ENCODE peak calls at places on chromosomes 1 and 21, in five cellular contexts. Z is epithelial cell of esophagus, P is AG04450, S is GM06990, C is A549. U is an unnamed sample.

GRCh38 chr21:45016491-45017375 is 57.6 kb upstream of the ADARB1 start:
- DNase-seq in Z (no peak), P (no peak), S (no peak), C (no peak), U (no peak)

GRCh38 chr1:31296486-31297272 is at the start of the genes SNRNP40 and ZCCHC17:
- DNase-seq in Z (peak; percentile 99), P (peak; percentile 95), S (peak; percentile 96), C (peak; percentile 97), U (peak; percentile 99)

GRCh38 chr1:63548303-63548702 is 25.0 kb downstream of the EFCAB7 start:
- DNase-seq in Z (no peak), P (no peak), S (no peak), C (no peak), U (no peak)

GRCh38 chr1:183230403-183230802 is 44.3 kb downstream of the LAMC2 start:
- DNase-seq in Z (peak; percentile 62), P (no peak), S (no peak), C (no peak), U (no peak)

GRCh38 chr1:208089971-208090755 is 154.0 kb downstream of the PLXNA2 start:
- DNase-seq in Z (no peak), P (no peak), S (no peak), C (no peak), U (no peak)

GRCh38 chr1:225343618-225344017 is 84.2 kb downstream of the LBR start:
- DNase-seq in Z (peak; percentile 45), P (no peak), S (no peak), C (no peak), U (no peak)

GRCh38 chr1:33094971-33095604 is 14.1 kb downstream of the AZIN2 start:
- DNase-seq in Z (peak; percentile 72), P (peak; percentile 29), S (no peak), C (peak; percentile 48), U (peak; percentile 73)

GRCh38 chr1:38117444-38117887 is 70.9 kb upstream of the POU3F1 start:
- DNase-seq in Z (peak; percentile 94), P (no peak), S (no peak), C (no peak), U (no peak)

GRCh38 chr1:209810783-209811182 is 4.8 kb upstream of the IRF6 start:
- DNase-seq in Z (no peak), P (no peak), S (no peak), C (no peak), U (no peak)

GRCh38 chr1:24117722-24118409 is 5.9 kb upstream of the MYOM3 start:
- DNase-seq in Z (peak; percentile 94), P (no peak), S (no peak), C (peak; percentile 43), U (no peak)

GRCh38 chr1:8314346-8315280 is 3.3 kb upstream of the SLC45A1 start:
- DNase-seq in Z (peak; percentile 80), P (peak; percentile 52), S (no peak), C (peak; percentile 80), U (peak; percentile 70)

GRCh38 chr1:98794196-98794886 is 132.8 kb downstream of the SNX7 start:
- DNase-seq in Z (peak; percentile 83), P (peak; percentile 48), S (no peak), C (peak; percentile 21), U (peak; percentile 52)

GRCh38 chr1:61935516-61935915 is 193.2 kb downstream of the PATJ start:
- DNase-seq in Z (no peak), P (no peak), S (no peak), C (no peak), U (no peak)

GRCh38 chr21:44439211-44439600 is 16.1 kb upstream of the LRRC3 start:
- DNase-seq in Z (no peak), P (no peak), S (no peak), C (no peak), U (no peak)

GRCh38 chr1:94746635-94747525 is 73.3 kb upstream of the SLC44A3 start:
- DNase-seq in Z (no peak), P (no peak), S (no peak), C (no peak), U (no peak)

GRCh38 chr1:244054247-244054923 is 3.3 kb downstream of the ZBTB18 start:
- DNase-seq in Z (no peak), P (no peak), S (no peak), C (no peak), U (no peak)

GRCh38 chr21:32795376-32795775 is 23.8 kb upstream of the PAXBP1 start:
- DNase-seq in Z (no peak), P (no peak), S (no peak), C (no peak), U (no peak)

GRCh38 chr1:39196244-39197215 is 8.0 kb upstream of the MACF1 start:
- DNase-seq in Z (no peak), P (no peak), S (peak; percentile 53), C (no peak), U (no peak)

GRCh38 chr1:183277821-183278735 is 92.0 kb downstream of the LAMC2 start:
- DNase-seq in Z (peak; percentile 84), P (no peak), S (no peak), C (no peak), U (no peak)

GRCh38 chr1:65063025-65063424 is 85.0 kb upstream of the AK4 start:
- DNase-seq in Z (no peak), P (no peak), S (no peak), C (no peak), U (no peak)

GRCh38 chr1:26469558-26469957 is 2.7 kb upstream of the HMGN2 start:
- DNase-seq in Z (no peak), P (no peak), S (no peak), C (no peak), U (no peak)

GRCh38 chr1:203557958-203558760 is 64.2 kb downstream of the OPTC start:
- DNase-seq in Z (peak; percentile 99), P (peak; percentile 93), S (no peak), C (peak; percentile 65), U (no peak)

GRCh38 chr21:34668803-34669148 is at the start of gene CLIC6:
- DNase-seq in Z (no peak), P (no peak), S (no peak), C (no peak), U (peak; percentile 21)

GRCh38 chr21:34670220-34670961 is 1.6 kb downstream of the CLIC6 start:
- DNase-seq in Z (peak; percentile 18), P (no peak), S (peak; percentile 64), C (no peak), U (peak; percentile 23)

GRCh38 chr21:34667761-34668160 is 1.0 kb upstream of the CLIC6 start:
- DNase-seq in Z (no peak), P (no peak), S (no peak), C (no peak), U (no peak)

GRCh38 chr21:34670962-34671348 is 2.2 kb downstream of the CLIC6 start:
- DNase-seq in Z (no peak), P (no peak), S (no peak), C (no peak), U (no peak)

GRCh38 chr21:34669149-34669879 is 520 bp downstream of the CLIC6 start:
- DNase-seq in Z (no peak), P (no peak), S (peak; percentile 76), C (no peak), U (peak; percentile 18)
- H3K4me3 ChIP-seq in Z (no peak overlapping the region), P (peak overlapping the region; percentile 25), S (peak overlapping the region; percentile 86), C (peak overlapping the region; percentile 46), U (no peak overlapping the region)

GRCh38 chr21:42757422-42757821 is 104.0 kb downstream of the PDE9A start:
- DNase-seq in Z (no peak), P (no peak), S (no peak), C (no peak), U (no peak)

GRCh38 chr21:42755766-42756579 is 102.6 kb downstream of the PDE9A start:
- DNase-seq in Z (no peak), P (no peak), S (no peak), C (no peak), U (no peak)

GRCh38 chr21:42757826-42758655 is 104.6 kb downstream of the PDE9A start:
- DNase-seq in Z (no peak), P (no peak), S (no peak), C (no peak), U (no peak)

GRCh38 chr21:42755031-42755665 is 101.7 kb downstream of the PDE9A start:
- DNase-seq in Z (no peak), P (no peak), S (no peak), C (no peak), U (no peak)

DNA sequence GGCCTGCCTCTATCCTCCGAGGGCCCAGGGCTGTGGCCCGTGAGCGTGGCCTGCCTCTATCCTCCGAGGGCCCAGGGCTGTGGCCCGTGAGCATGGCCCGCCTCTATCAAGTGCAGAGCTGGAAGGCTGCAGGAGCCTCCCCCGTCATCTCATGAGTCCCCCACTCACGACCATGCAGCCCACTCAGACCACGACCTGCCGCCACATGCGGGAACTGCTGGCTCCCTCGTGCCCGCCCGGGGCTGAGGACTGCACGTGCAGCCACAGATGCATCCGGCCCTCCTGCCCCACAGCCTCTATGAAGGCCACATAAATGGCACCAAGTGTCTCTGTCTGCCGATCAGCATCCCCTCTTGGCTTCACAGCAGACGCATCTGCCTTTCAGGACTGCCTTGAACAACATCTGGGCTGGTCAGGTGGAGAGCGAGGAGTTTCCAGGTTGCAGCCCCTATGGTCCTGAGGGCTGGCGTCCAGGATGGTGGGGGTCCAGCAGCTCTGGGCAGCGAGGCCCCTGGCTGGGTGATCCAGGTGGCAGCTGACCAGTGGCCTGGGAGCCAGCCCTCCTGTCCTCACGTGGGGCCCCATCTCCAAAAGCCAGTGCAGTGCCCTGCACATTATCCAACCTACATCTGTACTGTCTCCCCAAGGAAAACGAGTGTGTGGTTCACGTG is 103.3 kb downstream of the PDE9A start:
- DNase-seq in Z (no peak), P (no peak), S (no peak), C (no peak), U (no peak)
- H3K4me3 ChIP-seq in Z (no peak overlapping the region), P (no peak overlapping the region), S (no peak overlapping the region), C (no peak overlapping the region), U (no peak overlapping the region)

DNA sequence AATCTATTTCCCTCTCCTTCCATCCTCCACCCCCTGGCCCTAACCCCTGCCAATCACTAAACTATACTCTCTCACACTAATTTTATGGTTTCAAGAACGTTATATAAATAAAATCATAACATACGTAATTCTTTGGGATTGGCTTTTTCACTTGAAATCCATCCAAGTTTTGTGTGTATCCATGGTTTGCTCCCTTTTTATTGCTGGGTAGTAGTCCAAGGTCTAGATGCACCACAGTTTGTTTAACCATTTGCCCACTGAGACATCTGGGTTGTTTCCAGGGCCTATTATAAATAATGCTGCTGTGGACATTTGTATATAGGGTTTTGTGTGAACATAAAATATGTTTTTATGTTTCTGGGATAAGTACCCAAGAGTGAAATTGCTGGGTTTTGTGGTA is 61.4 kb downstream of the TEX35 start:
- DNase-seq in Z (no peak), P (no peak), S (no peak), C (no peak), U (no peak)
- H3K4me3 ChIP-seq in Z (no peak overlapping the region), P (no peak overlapping the region), S (no peak overlapping the region), C (no peak overlapping the region), U (no peak overlapping the region)

GRCh38 chr1:1919304-1920056 is 401 bp upstream of the TMEM52 start:
- DNase-seq in Z (peak; percentile 98), P (peak; percentile 87), S (peak; percentile 97), C (peak; percentile 88), U (peak; percentile 100)
- H3K4me3 ChIP-seq in Z (peak overlapping the region; percentile 45), P (peak overlapping the region; percentile 53), S (peak overlapping the region; percentile 56), C (peak overlapping the region; percentile 60), U (peak overlapping the region; percentile 89)